ENCODE peak calls at places on chromosome 22, in nine cellular contexts. D is bronchial epithelial cell, V is BE2C, F is AG10803, S is mammary epithelial cell, U is K562, R is A673, K is fibroblast of pulmonary artery, L is IMR-90. A is an unnamed sample.

GRCh38 chr22:23553922-23554870 is 25.9 kb downstream of the IGLL1 start:
- DNase-seq in D (no peak), V (no peak), F (no peak), S (no peak), U (no peak), R (no peak), K (no peak), L (no peak), A (no peak)

GRCh38 chr22:31206896-31207687 is 5.0 kb upstream of the LIMK2 start:
- DNase-seq in D (peak; percentile 88), V (peak; percentile 16), F (no peak), S (peak; percentile 69), U (no peak), R (no peak), K (peak; percentile 22), L (no peak), A (no peak)

GRCh38 chr22:21951931-21952465 is 650 bp downstream of the PPM1F start:
- DNase-seq in D (peak; percentile 29), V (peak; percentile 52), F (peak; percentile 49), S (peak; percentile 44), U (no peak), R (no peak), K (peak; percentile 48), L (peak; percentile 53), A (no peak)

GRCh38 chr22:26995222-26995621 is 337.8 kb downstream of the MIAT start:
- DNase-seq in D (no peak), V (no peak), F (no peak), S (no peak), U (no peak), R (no peak), K (peak; percentile 2), L (no peak), A (no peak)

GRCh38 chr22:27382947-27383346 is 418.6 kb downstream of the MN1 start:
- DNase-seq in D (no peak), V (no peak), F (no peak), S (no peak), U (no peak), R (no peak), K (no peak), L (no peak), A (no peak)

GRCh38 chr22:23218867-23219251 is 38.5 kb downstream of the BCR start:
- DNase-seq in D (no peak), V (no peak), F (peak; percentile 36), S (no peak), U (no peak), R (peak; percentile 42), K (peak; percentile 40), L (peak; percentile 62), A (peak; percentile 64)

GRCh38 chr22:22590136-22590891 is 31.2 kb upstream of the PRAME start:
- DNase-seq in D (no peak), V (no peak), F (no peak), S (no peak), U (no peak), R (no peak), K (no peak), L (no peak), A (no peak)

GRCh38 chr22:48443680-48444079 is 1384.0 kb downstream of the BRD1 start:
- DNase-seq in D (no peak), V (no peak), F (no peak), S (no peak), U (no peak), R (no peak), K (no peak), L (no peak), A (no peak)

GRCh38 chr22:43428005-43428485 is 16.2 kb downstream of the MPPED1 start:
- DNase-seq in D (no peak), V (no peak), F (no peak), S (no peak), U (no peak), R (no peak), K (no peak), L (no peak), A (no peak)

GRCh38 chr22:37971475-37972434 is 12.6 kb downstream of the SOX10 start:
- DNase-seq in D (no peak), V (no peak), F (no peak), S (no peak), U (no peak), R (peak; percentile 23), K (no peak), L (no peak), A (no peak)

GRCh38 chr22:48595511-48595905 is 1232.2 kb downstream of the BRD1 start:
- DNase-seq in D (no peak), V (no peak), F (no peak), S (no peak), U (no peak), R (peak; percentile 86), K (no peak), L (no peak), A (no peak)

GRCh38 chr22:22431271-22432220 is 77.0 kb downstream of the ZNF280B start:
- DNase-seq in D (peak; percentile 18), V (peak; percentile 79), F (peak; percentile 49), S (peak; percentile 25), U (peak; percentile 99), R (peak; percentile 67), K (peak; percentile 61), L (peak; percentile 34), A (peak; percentile 71)

GRCh38 chr22:22923379-22923778 is 35.8 kb downstream of the IGLL5 start:
- DNase-seq in D (no peak), V (no peak), F (no peak), S (no peak), U (peak; percentile 60), R (no peak), K (no peak), L (no peak), A (no peak)

GRCh38 chr22:50146440-50147228 is 23.9 kb upstream of the PANX2 start:
- DNase-seq in D (peak; percentile 55), V (peak; percentile 81), F (peak; percentile 72), S (peak; percentile 54), U (peak; percentile 63), R (peak; percentile 73), K (peak; percentile 80), L (peak; percentile 71), A (no peak)

GRCh38 chr22:50519151-50519550 is 6.2 kb downstream of the SCO2 start:
- DNase-seq in D (no peak), V (no peak), F (no peak), S (no peak), U (no peak), R (no peak), K (no peak), L (no peak), A (no peak)

GRCh38 chr22:38981005-38981658 is 1.0 kb upstream of the APOBEC3B start:
- DNase-seq in D (peak; percentile 79), V (peak; percentile 54), F (peak; percentile 8), S (peak; percentile 63), U (peak; percentile 62), R (peak; percentile 52), K (peak; percentile 18), L (peak; percentile 31), A (no peak)
- H3K4me3 ChIP-seq in D (no peak overlapping the region), V (peak overlapping the region; percentile 19), F (no peak overlapping the region), S (no peak overlapping the region), U (no peak overlapping the region), R (peak overlapping the region; percentile 31), K (no peak overlapping the region), L (no peak overlapping the region), A (no peak overlapping the region)

GRCh38 chr22:36335621-36336020 is 52.1 kb downstream of the MYH9 start:
- DNase-seq in D (no peak), V (no peak), F (no peak), S (no peak), U (no peak), R (no peak), K (no peak), L (no peak), A (no peak)

GRCh38 chr22:36333632-36334031 is 54.1 kb downstream of the MYH9 start:
- DNase-seq in D (peak; percentile 65), V (no peak), F (no peak), S (no peak), U (no peak), R (no peak), K (no peak), L (no peak), A (no peak)

GRCh38 chr22:36334838-36335603 is 52.7 kb downstream of the MYH9 start:
- DNase-seq in D (peak; percentile 59), V (peak; percentile 42), F (peak; percentile 85), S (peak; percentile 76), U (peak; percentile 55), R (peak; percentile 71), K (peak; percentile 61), L (peak; percentile 84), A (no peak)

GRCh38 chr22:36332623-36333331 is 55.0 kb downstream of the MYH9 start:
- DNase-seq in D (peak; percentile 96), V (no peak), F (peak; percentile 42), S (peak; percentile 96), U (no peak), R (peak; percentile 42), K (peak; percentile 73), L (peak; percentile 83), A (peak; percentile 21)

GRCh38 chr22:36334081-36334831 is 53.5 kb downstream of the MYH9 start:
- DNase-seq in D (no peak), V (peak; percentile 70), F (no peak), S (no peak), U (peak; percentile 68), R (no peak), K (no peak), L (no peak), A (no peak)
- TF ChIP-seq CTCF in D (peak; percentile 56), V (peak; percentile 46), F (peak; percentile 9), S (peak; percentile 19), U (peak; percentile 43), R (peak; percentile 27), K (peak; percentile 10), L (no peak), A (no peak)

DNA sequence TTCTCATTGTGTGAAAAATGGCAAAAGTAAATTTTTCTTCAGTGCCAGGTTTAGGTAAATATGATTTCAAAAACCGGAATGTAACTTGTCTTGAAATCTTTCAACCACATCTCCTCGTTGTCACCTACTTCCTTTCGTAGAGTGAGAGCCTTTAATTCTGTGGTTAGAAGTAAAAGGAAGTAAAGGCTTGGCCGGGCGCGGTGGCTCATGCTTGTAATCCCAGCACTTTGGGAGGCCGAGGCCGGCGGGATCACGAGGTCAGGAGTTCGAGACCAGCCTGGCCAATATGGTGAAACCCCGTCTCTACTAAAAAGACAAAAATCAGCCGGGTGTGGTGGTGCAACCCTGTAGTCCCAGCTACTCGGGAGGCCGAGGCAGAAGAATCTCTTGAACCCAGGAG is 29.8 kb downstream of the SGSM3 start:
- DNase-seq in D (no peak), V (no peak), F (no peak), S (no peak), U (no peak), R (no peak), K (no peak), L (no peak), A (peak; percentile 70)
- H3K4me3 ChIP-seq in D (no peak overlapping the region), V (no peak overlapping the region), F (no peak overlapping the region), S (no peak overlapping the region), U (no peak overlapping the region), R (no peak overlapping the region), K (no peak overlapping the region), L (no peak overlapping the region), A (no peak overlapping the region)

DNA sequence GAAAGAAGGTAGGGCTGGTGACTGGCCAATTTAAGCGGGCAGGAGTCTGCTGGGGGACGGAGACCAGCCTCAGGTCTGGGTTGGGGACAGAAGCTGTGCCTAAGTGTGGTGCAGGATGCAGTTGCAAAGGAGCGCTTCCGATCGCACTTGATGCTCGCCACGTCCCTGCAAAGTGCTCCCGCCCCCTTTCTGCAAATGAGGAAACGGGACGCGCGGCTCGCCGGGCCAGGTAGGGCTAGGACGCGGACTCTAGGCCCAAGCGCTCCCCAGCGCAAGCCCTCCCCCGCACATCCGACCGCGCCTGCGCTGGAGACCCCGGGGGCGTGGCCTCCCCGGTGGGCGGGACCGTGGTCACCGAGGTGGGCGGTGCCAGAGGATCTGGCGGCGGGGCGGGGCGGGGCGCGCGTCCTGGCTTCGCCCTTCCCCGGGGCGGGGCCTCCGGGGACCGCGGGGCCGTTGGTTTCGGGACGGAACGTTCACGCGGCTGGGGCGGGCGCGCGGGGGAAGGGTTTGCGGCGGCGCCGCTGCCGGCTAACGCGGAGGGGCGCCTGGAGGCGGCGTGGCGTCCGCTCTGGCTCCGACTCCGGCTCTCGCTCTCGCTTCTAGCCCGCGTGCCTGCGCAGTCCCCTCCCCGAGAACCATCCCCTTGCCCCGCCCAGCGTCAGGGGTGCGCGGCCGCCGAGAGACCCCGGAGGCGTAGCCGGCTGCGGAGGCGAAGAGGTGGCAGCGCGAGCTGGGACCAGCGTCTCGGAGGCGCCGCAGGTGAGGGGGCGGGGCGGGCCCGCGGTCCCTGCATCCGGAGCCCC is at the start of gene FAM118A:
- DNase-seq in D (peak; percentile 74), V (peak; percentile 97), F (peak; percentile 83), S (peak; percentile 94), U (peak; percentile 92), R (peak; percentile 93), K (peak; percentile 92), L (peak; percentile 88), A (peak; percentile 94)
- TF ChIP-seq CTCF in D (peak; percentile 13), V (peak; percentile 3), F (no peak), S (no peak), U (no peak), R (no peak), K (no peak), L (peak; percentile 24), A (no peak)